ENCODE peak calls at places on chromosomes 6 and 20, in ten cellular contexts. F is heart left ventricle, L is mesendoderm, U is HepG2, H is breast epithelium, K is psoas muscle, O is cardiac muscle cell, R is OCI-LY7, Q is lower lobe of right lung, T is right lobe of liver. J is an unnamed sample.

GRCh38 chr6:43912598-43913387 is 142.8 kb downstream of the VEGFA start:
- DNase-seq in F (no peak), O (no peak), Q (peak), L (peak), K (peak), H (no peak), R (no peak), T (peak), U (peak), J (no peak)

GRCh38 chr20:42484335-42484734 is 705.4 kb downstream of the PTPRT start:
- DNase-seq in Q (no peak), O (no peak), F (no peak), U (no peak), T (no peak), L (no peak), R (no peak), H (no peak), K (no peak), J (no peak)

GRCh38 chr20:10549511-10549910 is 114.4 kb downstream of the SLX4IP start:
- DNase-seq in R (no peak), U (no peak), F (no peak), T (no peak), K (no peak), Q (no peak), O (no peak), H (no peak), L (no peak), J (no peak)

GRCh38 chr6:125198285-125199009 is 44.9 kb downstream of the TPD52L1 start:
- DNase-seq in Q (no peak), F (no peak), U (no peak), R (no peak), K (no peak), L (no peak), H (no peak), O (no peak), T (no peak), J (no peak)

GRCh38 chr6:120173250-120173649 is 823.7 kb upstream of the MAN1A1 start:
- DNase-seq in Q (no peak), F (no peak), T (no peak), H (no peak), O (no peak), R (no peak), L (no peak), K (no peak), U (no peak), J (no peak)

GRCh38 chr6:144106206-144106605 is 10.8 kb upstream of the SF3B5 start:
- DNase-seq in K (no peak), U (no peak), Q (no peak), R (no peak), O (peak), F (no peak), H (no peak), L (peak), T (no peak), J (no peak)

GRCh38 chr6:140079328-140079727 is 704.9 kb upstream of the CITED2 start:
- DNase-seq in R (no peak), U (no peak), K (no peak), L (peak), F (no peak), T (peak), H (no peak), O (no peak), Q (no peak), J (no peak)

GRCh38 chr6:65638047-65638831 is 68.8 kb downstream of the EYS start:
- DNase-seq in U (peak), O (peak), L (peak), R (peak), Q (no peak), T (no peak), H (no peak), F (no peak), K (no peak), J (no peak)

GRCh38 chr6:132768051-132768517 is 10.4 kb upstream of the VNN2 start:
- DNase-seq in Q (peak), T (peak), L (peak), K (no peak), O (peak), F (peak), U (peak), H (no peak), R (peak), J (no peak)

GRCh38 chr6:27547157-27548075 is 74.5 kb upstream of the ZNF184 start:
- DNase-seq in U (peak), H (no peak), R (peak), Q (no peak), T (no peak), K (no peak), F (no peak), O (peak), L (peak), J (no peak)

GRCh38 chr6:16206595-16207037 is 31.8 kb upstream of the GMPR start:
- DNase-seq in F (no peak), R (peak), L (peak), O (peak), Q (no peak), T (no peak), K (no peak), H (no peak), U (peak), J (no peak)

GRCh38 chr6:104995989-104996617 is 39.2 kb downstream of the LIN28B start:
- DNase-seq in U (no peak), O (peak), F (no peak), T (no peak), Q (no peak), L (peak), H (no peak), K (no peak), R (no peak), J (no peak)

GRCh38 chr20:63198606-63199005 is 17.3 kb downstream of the YTHDF1 start:
- DNase-seq in Q (no peak), T (no peak), H (no peak), O (no peak), L (no peak), U (no peak), R (no peak), K (no peak), F (no peak), J (no peak)

GRCh38 chr6:143758551-143758950 is 80.8 kb downstream of the PHACTR2 start:
- DNase-seq in R (no peak), F (no peak), U (no peak), L (no peak), K (no peak), T (no peak), O (no peak), H (no peak), Q (no peak), J (no peak)

GRCh38 chr20:20740595-20740994 is 28.2 kb upstream of the RALGAPA2 start:
- DNase-seq in K (no peak), R (no peak), O (no peak), F (no peak), T (no peak), L (no peak), Q (no peak), U (no peak), H (no peak), J (no peak)

GRCh38 chr6:151088599-151088935 is 151.2 kb upstream of the AKAP12 start:
- DNase-seq in U (no peak), T (no peak), F (no peak), H (no peak), Q (no peak), L (no peak), R (no peak), K (no peak), O (no peak), J (no peak)

GRCh38 chr6:149436647-149437046 is 36.6 kb downstream of the SUMO4 start:
- DNase-seq in R (no peak), K (no peak), T (no peak), F (no peak), U (no peak), L (no peak), Q (no peak), H (no peak), O (no peak), J (no peak)

GRCh38 chr20:19739351-19739750 is 18.7 kb upstream of the RIN2 start:
- DNase-seq in F (no peak), H (no peak), O (no peak), Q (no peak), T (no peak), K (no peak), L (no peak), R (no peak), U (no peak), J (no peak)

GRCh38 chr6:7721654-7722053 is 4.2 kb upstream of the BMP6 start:
- DNase-seq in Q (no peak), T (no peak), O (no peak), R (peak), U (peak), H (no peak), F (no peak), L (no peak), K (no peak), J (no peak)

GRCh38 chr6:85068221-85068620 is 303.8 kb upstream of the TBX18 start:
- DNase-seq in H (no peak), R (no peak), K (no peak), F (no peak), Q (no peak), U (no peak), L (no peak), T (no peak), O (no peak), J (no peak)

GRCh38 chr6:143843689-143844405 is 709 bp downstream of the LTV1 start:
- DNase-seq in H (no peak), Q (no peak), O (no peak), R (peak), K (no peak), T (no peak), L (peak), U (peak), F (no peak), J (no peak)

GRCh38 chr6:683742-684440 is 9.0 kb downstream of the EXOC2 start:
- DNase-seq in F (no peak), H (no peak), O (peak), U (no peak), R (no peak), L (peak), T (no peak), Q (no peak), K (no peak), J (no peak)

GRCh38 chr6:148343383-148343782 is 745 bp downstream of the SASH1 start:
- DNase-seq in T (no peak), L (peak), Q (no peak), F (no peak), H (no peak), K (no peak), O (no peak), R (no peak), U (no peak), J (no peak)

GRCh38 chr6:158174514-158174913 is 6.4 kb downstream of the GTF2H5 start:
- DNase-seq in T (no peak), H (no peak), L (no peak), F (no peak), U (no peak), R (no peak), K (no peak), O (no peak), Q (no peak), J (no peak)

GRCh38 chr20:50824137-50824536 is 29.3 kb downstream of the BCAS4 start:
- DNase-seq in Q (no peak), F (no peak), R (no peak), O (no peak), T (no peak), H (peak), K (peak), L (no peak), U (no peak), J (no peak)

GRCh38 chr20:36847009-36847709 is 28.8 kb upstream of the TLDC2 start:
- DNase-seq in U (no peak), F (no peak), H (peak), Q (no peak), T (no peak), R (no peak), O (peak), K (peak), L (peak), J (peak)

GRCh38 chr6:17385660-17386059 is 7.7 kb upstream of the CAP2 start:
- DNase-seq in R (no peak), F (no peak), H (no peak), O (no peak), Q (no peak), K (no peak), L (no peak), T (no peak), U (no peak), J (no peak)

GRCh38 chr6:57216235-57217101 is 5.6 kb downstream of the RAB23 start:
- DNase-seq in Q (no peak), R (no peak), U (no peak), H (no peak), T (no peak), O (no peak), K (no peak), L (no peak), F (no peak), J (no peak)

GRCh38 chr6:31821301-31822037 is 6.1 kb upstream of the HSPA1B start:
- DNase-seq in Q (peak), L (peak), O (peak), R (peak), F (peak), K (peak), U (no peak), H (no peak), T (peak), J (peak)

GRCh38 chr6:70413829-70414494 is 654 bp downstream of the FAM135A start:
- DNase-seq in K (no peak), O (peak), R (peak), H (no peak), F (no peak), Q (peak), T (no peak), U (no peak), L (peak), J (no peak)

GRCh38 chr6:37774028-37774680 is 45.4 kb upstream of the ZFAND3 start:
- DNase-seq in U (no peak), T (no peak), Q (no peak), R (no peak), O (no peak), K (no peak), F (no peak), H (no peak), L (no peak), J (no peak)

GRCh38 chr6:142731611-142732010 is 213.4 kb downstream of the HIVEP2 start:
- DNase-seq in L (no peak), T (no peak), F (no peak), O (no peak), Q (no peak), K (no peak), R (no peak), U (no peak), H (no peak), J (no peak)

GRCh38 chr6:142740449-142740848 is 204.5 kb downstream of the HIVEP2 start:
- DNase-seq in F (no peak), R (no peak), T (no peak), O (no peak), Q (no peak), U (no peak), H (no peak), K (no peak), L (no peak), J (no peak)

GRCh38 chr6:142732790-142733189 is 212.2 kb downstream of the HIVEP2 start:
- DNase-seq in Q (no peak), K (no peak), T (no peak), H (no peak), U (no peak), F (no peak), R (no peak), O (no peak), L (no peak), J (no peak)

GRCh38 chr6:142735182-142735581 is 209.8 kb downstream of the HIVEP2 start:
- DNase-seq in L (peak), Q (no peak), K (no peak), O (no peak), F (no peak), T (no peak), H (no peak), U (no peak), R (no peak), J (no peak)

DNA sequence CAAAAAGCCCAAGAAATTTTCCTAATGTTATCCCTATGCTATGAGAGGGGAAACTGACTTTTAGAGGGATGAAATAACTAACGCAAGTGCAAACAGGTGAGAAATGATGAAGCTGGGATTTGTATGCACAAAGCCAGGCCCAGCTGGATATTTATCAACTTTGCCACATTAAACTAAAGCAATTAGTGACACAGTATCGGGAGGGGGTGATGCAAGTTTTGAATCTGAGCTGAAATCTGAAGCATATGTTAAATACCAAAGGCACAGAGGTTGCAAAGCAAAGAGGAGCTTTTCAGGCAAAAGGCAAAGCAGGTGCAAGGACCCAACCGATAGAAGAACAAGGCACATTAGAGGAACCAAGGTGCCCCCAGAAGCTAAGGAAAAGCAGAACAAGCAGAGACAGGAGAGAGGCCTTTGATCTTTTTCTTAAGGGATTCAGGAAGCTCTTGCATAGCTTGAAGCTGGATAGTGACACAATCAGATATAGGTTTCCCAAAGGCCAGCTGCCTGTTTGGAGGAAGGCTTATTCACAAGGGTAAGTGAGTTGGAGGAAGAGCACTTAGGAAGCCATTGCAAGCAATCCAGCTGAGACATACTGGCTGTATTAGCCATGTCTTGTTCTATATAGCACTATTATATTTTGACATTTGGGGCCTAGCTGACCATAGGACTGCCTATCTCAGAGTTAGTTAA is 207.5 kb downstream of the HIVEP2 start:
- DNase-seq in O (no peak), F (no peak), L (peak), T (no peak), R (no peak), Q (no peak), U (no peak), H (no peak), K (no peak), J (no peak)
- H3K27ac ChIP-seq in O (no peak), F (no peak), L (no peak), T (no peak), R (no peak), Q (no peak), U (no peak), H (no peak), K (no peak), J (no peak)

DNA sequence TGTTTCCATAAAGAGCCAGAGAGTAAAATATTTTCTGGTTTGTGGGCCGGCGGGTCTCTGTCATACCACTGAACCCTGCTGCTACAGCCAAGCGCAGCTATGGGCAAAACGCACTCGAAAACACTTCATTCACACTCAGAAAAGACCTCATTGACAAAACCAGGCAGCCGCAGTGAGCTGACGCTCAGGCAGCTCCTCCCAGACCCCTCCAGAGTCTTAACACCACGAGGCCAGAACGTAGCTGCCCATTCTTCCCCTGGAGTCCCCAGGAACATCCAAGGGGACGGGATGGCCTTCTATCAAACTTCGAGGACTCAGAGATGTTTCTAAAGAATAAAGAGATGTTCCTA is 35.6 kb upstream of the ZBP1 start:
- DNase-seq in K (peak), U (no peak), T (no peak), L (no peak), R (no peak), F (no peak), H (no peak), Q (no peak), O (no peak), J (no peak)
- H3K27ac ChIP-seq in K (no peak), U (no peak), T (no peak), L (no peak), R (no peak), F (no peak), H (no peak), Q (no peak), O (no peak), J (no peak)

GRCh38 chr6:168411130-168411529 is 29.9 kb upstream of the SMOC2 start:
- DNase-seq in R (no peak), O (no peak), F (no peak), H (no peak), T (no peak), Q (no peak), L (no peak), K (no peak), U (no peak), J (no peak)

GRCh38 chr6:168410554-168411011 is 30.4 kb upstream of the SMOC2 start:
- DNase-seq in U (no peak), Q (no peak), O (no peak), K (no peak), T (no peak), H (no peak), L (no peak), R (no peak), F (no peak), J (no peak)

GRCh38 chr6:168410035-168410434 is 30.9 kb upstream of the SMOC2 start:
- DNase-seq in Q (no peak), K (no peak), T (no peak), U (no peak), O (no peak), F (no peak), H (no peak), L (no peak), R (no peak), J (no peak)

GRCh38 chr6:168407842-168408241 is 33.1 kb upstream of the SMOC2 start:
- DNase-seq in F (peak), O (no peak), T (no peak), U (no peak), K (no peak), R (no peak), Q (no peak), L (no peak), H (no peak), J (no peak)

DNA sequence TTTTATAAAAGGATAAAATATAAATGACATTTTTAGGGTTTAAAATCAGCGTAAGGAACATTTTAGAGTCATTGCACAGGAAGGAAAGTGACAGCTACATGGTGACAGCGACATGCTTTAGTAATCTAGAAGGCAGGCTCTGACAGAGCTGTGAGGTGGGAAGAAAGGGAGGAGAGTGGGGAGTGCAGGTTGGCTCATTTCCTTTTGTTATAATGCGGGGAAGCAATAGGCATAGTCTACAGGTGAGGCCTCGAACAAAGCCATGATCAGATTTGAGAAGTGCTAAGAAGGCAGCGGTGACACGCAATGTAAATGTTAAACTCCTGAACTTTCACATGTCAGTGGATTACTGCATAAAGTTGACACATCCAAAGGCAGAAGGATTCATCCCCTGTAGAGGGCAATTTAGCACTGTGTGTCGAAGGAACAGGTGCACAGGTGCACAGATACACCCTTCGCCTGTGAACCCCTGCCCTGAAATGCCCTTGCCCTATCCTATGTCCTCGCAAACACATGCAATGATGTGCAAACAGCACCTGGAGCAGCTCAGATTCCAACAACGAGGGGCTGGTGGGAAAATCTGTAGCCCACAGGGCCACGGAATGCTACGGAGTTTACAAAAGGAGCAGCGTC is 32.4 kb upstream of the SMOC2 start:
- DNase-seq in F (peak), Q (no peak), U (no peak), T (no peak), O (no peak), R (no peak), K (no peak), H (no peak), L (no peak), J (no peak)
- H3K27ac ChIP-seq in F (no peak), Q (no peak), U (no peak), T (no peak), O (no peak), R (no peak), K (no peak), H (no peak), L (no peak), J (no peak)

GRCh38 chr6:170134077-170135040 is 156.5 kb downstream of the DLL1 start:
- DNase-seq in U (no peak), K (no peak), T (no peak), O (no peak), F (peak), Q (no peak), L (no peak), H (peak), R (no peak), J (peak)

GRCh38 chr6:170135041-170135440 is 155.8 kb downstream of the DLL1 start:
- DNase-seq in R (no peak), U (no peak), Q (no peak), F (peak), T (no peak), K (no peak), L (no peak), H (peak), O (no peak), J (no peak)

GRCh38 chr6:170135821-170136471 is 154.9 kb downstream of the DLL1 start:
- DNase-seq in Q (no peak), U (no peak), O (no peak), L (no peak), F (peak), R (no peak), T (no peak), H (peak), K (peak), J (no peak)

GRCh38 chr6:170136541-170137175 is 154.2 kb downstream of the DLL1 start:
- DNase-seq in K (peak), R (no peak), L (no peak), U (no peak), T (no peak), F (peak), Q (peak), O (no peak), H (peak), J (no peak)

DNA sequence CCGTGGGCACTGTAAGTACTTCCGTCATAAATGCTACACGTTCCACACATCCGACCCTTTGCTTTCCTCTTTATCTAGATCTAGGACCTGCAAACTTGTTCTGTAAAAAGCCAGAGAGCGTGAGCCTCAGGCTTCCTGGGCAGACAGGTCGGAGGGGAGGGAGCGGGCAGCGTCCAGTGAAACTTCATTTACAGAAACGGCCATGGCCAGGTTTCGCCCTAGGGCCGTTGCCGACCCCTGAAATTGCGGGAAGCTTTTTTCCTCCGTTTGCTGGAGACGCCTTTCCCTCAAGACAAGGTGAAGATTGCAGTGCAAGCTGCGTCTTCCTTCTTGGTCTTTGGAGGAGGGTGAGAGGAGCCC is 155.4 kb downstream of the DLL1 start:
- DNase-seq in F (peak), U (no peak), Q (no peak), O (no peak), H (peak), L (no peak), T (no peak), R (no peak), K (no peak), J (no peak)
- H3K27ac ChIP-seq in F (peak), U (no peak), Q (no peak), O (no peak), H (peak), L (no peak), T (no peak), R (no peak), K (no peak), J (no peak)